ENCODE peak calls at places on chromosomes 5 and 9, in five cellular contexts. O, W, Y, P and D are unnamed samples.

GRCh38 chr9:123033864-123034598 is 564 bp downstream of the GPR21 start:
- DNase-seq in O (no peak), W (no peak), Y (no peak), P (no peak), D (no peak)

GRCh38 chr5:81425569-81425968 is 31.6 kb upstream of the ACOT12 start:
- DNase-seq in O (peak), W (peak), Y (peak), P (peak), D (peak)

GRCh38 chr5:16664368-16664767 is 47.6 kb upstream of the RETREG1 start:
- DNase-seq in O (no peak), W (no peak), Y (no peak), P (no peak), D (no peak)

GRCh38 chr5:24547127-24547526 is 97.7 kb downstream of the CDH10 start:
- DNase-seq in O (no peak), W (no peak), Y (no peak), P (no peak), D (no peak)

GRCh38 chr9:97714435-97714834 is 17.3 kb upstream of the XPA start:
- DNase-seq in O (peak), W (no peak), Y (peak), P (peak), D (no peak)

GRCh38 chr5:42950466-42951168 is 89.5 kb downstream of the ANXA2R start:
- DNase-seq in O (peak), W (peak), Y (peak), P (peak), D (peak)

GRCh38 chr9:31045810-31046209 is 1338.6 kb upstream of the ACO1 start:
- DNase-seq in O (no peak), W (no peak), Y (no peak), P (no peak), D (no peak)

GRCh38 chr9:105216440-105217178 is 27.8 kb upstream of the SLC44A1 start:
- DNase-seq in O (peak), W (no peak), Y (no peak), P (peak), D (no peak)

GRCh38 chr5:66634601-66635000 is 38.4 kb downstream of the MAST4 start:
- DNase-seq in O (no peak), W (no peak), Y (no peak), P (no peak), D (no peak)

GRCh38 chr9:134180786-134181647 is 16.7 kb upstream of the RNU6ATAC start:
- DNase-seq in O (no peak), W (no peak), Y (no peak), P (no peak), D (no peak)

GRCh38 chr9:96719538-96720315 is 58.2 kb downstream of the ZNF510 start:
- DNase-seq in O (peak), W (peak), Y (no peak), P (no peak), D (no peak)

GRCh38 chr9:104879555-104880318 is 48.2 kb downstream of the ABCA1 start:
- DNase-seq in O (no peak), W (no peak), Y (peak), P (peak), D (no peak)

GRCh38 chr9:107712390-107712789 is 222.8 kb upstream of the KLF4 start:
- DNase-seq in O (peak), W (no peak), Y (no peak), P (peak), D (peak)

GRCh38 chr5:110757118-110757729 is 18.4 kb downstream of the SLC25A46 start:
- DNase-seq in O (peak), W (peak), Y (no peak), P (peak), D (peak)

GRCh38 chr9:87816041-87816440 is 66.6 kb upstream of the SPATA31E1 start:
- DNase-seq in O (no peak), W (no peak), Y (no peak), P (peak), D (no peak)

GRCh38 chr5:33588654-33589372 is 148.0 kb downstream of the TARS1 start:
- DNase-seq in O (no peak), W (peak), Y (no peak), P (no peak), D (no peak)

GRCh38 chr5:135576075-135576599 is 2.7 kb downstream of the CXCL14 start:
- DNase-seq in O (no peak), W (peak), Y (no peak), P (peak), D (no peak)

GRCh38 chr5:172097356-172097755 is 90.7 kb downstream of the STK10 start:
- DNase-seq in O (no peak), W (no peak), Y (no peak), P (no peak), D (no peak)

GRCh38 chr9:123302348-123303214 is 34.2 kb upstream of the STRBP start:
- DNase-seq in O (no peak), W (no peak), Y (no peak), P (no peak), D (no peak)

GRCh38 chr5:88877826-88878225 is 5.2 kb downstream of the MEF2C start:
- DNase-seq in O (no peak), W (no peak), Y (no peak), P (peak), D (no peak)

GRCh38 chr5:88939300-88939699 is 56.3 kb upstream of the MEF2C start:
- DNase-seq in O (no peak), W (no peak), Y (no peak), P (no peak), D (no peak)

GRCh38 chr5:60797482-60798153 is 46.5 kb downstream of the ELOVL7 start:
- DNase-seq in O (no peak), W (peak), Y (no peak), P (no peak), D (no peak)
- H3K4me3 ChIP-seq in O (no peak), W (peak), Y (no peak), P (no peak), D (no peak)

GRCh38 chr5:116032991-116033390 is 719 bp downstream of the ARL14EPL start:
- DNase-seq in O (no peak), W (no peak), Y (no peak), P (no peak), D (no peak)

GRCh38 chr5:116035123-116035522 is 2.9 kb downstream of the ARL14EPL start:
- DNase-seq in O (peak), W (no peak), Y (no peak), P (no peak), D (no peak)

GRCh38 chr5:116042375-116042774 is 10.1 kb downstream of the ARL14EPL start:
- DNase-seq in O (no peak), W (no peak), Y (no peak), P (no peak), D (no peak)

GRCh38 chr5:116038817-116039216 is 6.5 kb downstream of the ARL14EPL start:
- DNase-seq in O (no peak), W (no peak), Y (no peak), P (no peak), D (no peak)

GRCh38 chr5:116037236-116037822 is 5.1 kb downstream of the ARL14EPL start:
- DNase-seq in O (no peak), W (no peak), Y (no peak), P (peak), D (no peak)
- TF ChIP-seq CTCF in O (peak), W (no peak), Y (peak), P (peak), D (no peak)

GRCh38 chr9:129500166-129500862 is 120.6 kb downstream of the C9orf50 start:
- DNase-seq in O (no peak), W (peak), Y (no peak), P (peak), D (peak)

GRCh38 chr9:129497064-129497836 is 123.7 kb downstream of the C9orf50 start:
- DNase-seq in O (no peak), W (peak), Y (no peak), P (no peak), D (no peak)

GRCh38 chr9:129497837-129498450 is 123.0 kb downstream of the C9orf50 start:
- DNase-seq in O (no peak), W (no peak), Y (no peak), P (no peak), D (no peak)

GRCh38 chr9:129496187-129497063 is 124.5 kb downstream of the C9orf50 start:
- DNase-seq in O (peak), W (peak), Y (no peak), P (peak), D (peak)

GRCh38 chr9:129498451-129499376 is 122.2 kb downstream of the C9orf50 start:
- DNase-seq in O (no peak), W (no peak), Y (no peak), P (no peak), D (no peak)
- H3K4me3 ChIP-seq in O (no peak), W (no peak), Y (peak), P (no peak), D (peak)

GRCh38 chr5:134556994-134557393 is 31.5 kb downstream of the JADE2 start:
- DNase-seq in O (no peak), W (no peak), Y (no peak), P (no peak), D (no peak)

GRCh38 chr5:134555223-134555790 is 29.8 kb downstream of the JADE2 start:
- DNase-seq in O (no peak), W (no peak), Y (no peak), P (no peak), D (no peak)

GRCh38 chr5:134554319-134555222 is 29.1 kb downstream of the JADE2 start:
- DNase-seq in O (no peak), W (peak), Y (peak), P (peak), D (no peak)

GRCh38 chr5:134553816-134554215 is 28.3 kb downstream of the JADE2 start:
- DNase-seq in O (no peak), W (no peak), Y (no peak), P (no peak), D (no peak)

DNA sequence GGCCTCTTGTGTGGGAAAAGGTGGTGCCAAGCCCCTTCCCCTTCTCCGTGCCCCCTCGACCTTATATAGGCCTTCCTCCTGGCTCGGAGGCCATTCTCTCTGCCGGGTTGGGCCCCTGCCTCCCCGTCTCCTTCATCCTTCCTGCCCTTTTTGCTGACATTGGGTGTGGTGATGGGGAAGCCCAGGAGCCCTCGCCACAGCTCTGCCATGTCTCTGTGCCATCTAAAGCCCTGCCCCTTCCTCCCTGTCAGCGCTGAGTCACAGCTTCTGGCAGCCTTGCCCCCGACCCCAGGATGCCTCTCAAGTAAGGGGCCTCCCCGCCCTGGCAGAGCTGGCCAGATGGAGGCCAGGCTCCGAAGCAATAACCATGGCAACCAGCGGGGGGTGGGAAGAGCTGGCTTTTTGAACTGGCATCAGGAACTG is 30.4 kb downstream of the JADE2 start:
- DNase-seq in O (peak), W (peak), Y (peak), P (peak), D (no peak)
- TF ChIP-seq CTCF in O (no peak), W (no peak), Y (no peak), P (no peak), D (no peak)